ENCODE peak calls at places on chromosome 12, in six cellular contexts. P is BE2C; G is effector memory CD4-positive, alpha-beta T cell; A is iPS DF 6.9; U is psoas muscle; H is endodermal cell. I is an unnamed sample.

GRCh38 chr12:2904260-2904659 is 13.6 kb downstream of the TULP3 start:
- DNase-seq in A (no peak), H (no peak), P (no peak), U (no peak), G (no peak), I (no peak)

GRCh38 chr12:62021808-62022207 is 238.4 kb upstream of the USP15 start:
- DNase-seq in G (no peak), U (no peak), A (no peak), P (no peak), H (peak; percentile 80), I (no peak)

GRCh38 chr12:56014205-56014604 is 6.6 kb upstream of the IKZF4 start:
- DNase-seq in H (no peak), A (no peak), P (no peak), U (no peak), G (no peak), I (no peak)

GRCh38 chr12:118107694-118108093 is 3.9 kb upstream of the VSIG10 start:
- DNase-seq in G (no peak), H (no peak), P (no peak), A (no peak), U (no peak), I (no peak)

GRCh38 chr12:61397668-61398067 is 862.5 kb upstream of the USP15 start:
- DNase-seq in U (no peak), G (no peak), H (no peak), A (no peak), P (no peak), I (no peak)

GRCh38 chr12:75478395-75478794 is 2.2 kb upstream of the GLIPR1 start:
- DNase-seq in A (no peak), H (no peak), P (no peak), G (no peak), U (no peak), I (no peak)

GRCh38 chr12:63079791-63080395 is 71.1 kb downstream of the AVPR1A start:
- DNase-seq in P (no peak), U (no peak), H (no peak), A (no peak), G (no peak), I (no peak)

GRCh38 chr12:11765421-11765816 is 115.9 kb downstream of the ETV6 start:
- DNase-seq in H (no peak), P (no peak), U (no peak), G (no peak), A (no peak), I (no peak)

GRCh38 chr12:105289114-105289904 is 41.2 kb upstream of the C12orf75 start:
- DNase-seq in G (no peak), H (no peak), U (no peak), P (no peak), A (no peak), I (no peak)

GRCh38 chr12:95687937-95688336 is 102.6 kb downstream of the NTN4 start:
- DNase-seq in G (no peak), P (no peak), A (no peak), U (no peak), H (no peak), I (no peak)

GRCh38 chr12:47819902-47820630 is at the start of gene HDAC7:
- DNase-seq in U (peak; percentile 92), A (no peak), P (peak; percentile 89), H (peak; percentile 95), G (peak; percentile 63), I (peak; percentile 92)

GRCh38 chr12:64650762-64651161 is 40.5 kb downstream of the RASSF3 start:
- DNase-seq in U (no peak), H (no peak), A (no peak), P (no peak), G (no peak), I (no peak)

GRCh38 chr12:2555487-2556082 is 239.2 kb upstream of the FKBP4 start:
- DNase-seq in H (peak; percentile 87), U (no peak), P (no peak), A (no peak), G (no peak), I (no peak)

GRCh38 chr12:10364839-10365681 is 24.8 kb downstream of the KLRK1 start:
- DNase-seq in P (peak; percentile 35), H (peak; percentile 88), G (peak; percentile 13), A (peak; percentile 45), U (peak; percentile 57), I (no peak)

GRCh38 chr12:28954333-28954732 is 194.7 kb upstream of the FAR2 start:
- DNase-seq in P (no peak), G (no peak), U (no peak), A (no peak), H (no peak), I (no peak)

GRCh38 chr12:29212682-29213397 is 63.8 kb downstream of the FAR2 start:
- DNase-seq in H (no peak), U (no peak), P (no peak), G (no peak), A (no peak), I (no peak)

GRCh38 chr12:3795096-3795799 is 42.3 kb upstream of the CRACR2A start:
- DNase-seq in H (no peak), G (no peak), P (no peak), U (no peak), A (no peak), I (no peak)

GRCh38 chr12:71551529-71551928 is 111.9 kb downstream of the LGR5 start:
- DNase-seq in A (no peak), H (no peak), G (no peak), U (no peak), P (no peak), I (no peak)

GRCh38 chr12:120117961-120118709 is 1.6 kb upstream of the RAB35 start:
- DNase-seq in U (no peak), G (no peak), A (no peak), H (peak; percentile 91), P (no peak), I (no peak)

GRCh38 chr12:6532927-6533652 is 1.2 kb upstream of the GAPDH start:
- DNase-seq in U (peak; percentile 81), A (no peak), G (no peak), P (peak; percentile 90), H (peak; percentile 94), I (peak; percentile 79)

GRCh38 chr12:6530576-6531260 is 3.6 kb upstream of the GAPDH start:
- DNase-seq in U (no peak), P (no peak), A (no peak), G (no peak), H (no peak), I (no peak)

GRCh38 chr12:6533653-6534157 is 612 bp upstream of the GAPDH start:
- DNase-seq in U (peak; percentile 81), P (peak; percentile 87), A (no peak), G (no peak), H (peak; percentile 97), I (peak; percentile 76)

GRCh38 chr12:6534158-6534913 is at the start of gene GAPDH:
- DNase-seq in P (peak; percentile 95), H (peak; percentile 98), U (peak; percentile 95), G (peak; percentile 76), A (no peak), I (peak; percentile 93)

GRCh38 chr12:6532051-6532926 is 2.0 kb upstream of the GAPDH start:
- DNase-seq in H (peak; percentile 89), G (peak; percentile 79), U (peak; percentile 79), A (no peak), P (peak; percentile 85), I (peak; percentile 80)
- H3K27me3 ChIP-seq in H (no peaks in the 10 kb centered on the region), G (no peaks in the 10 kb centered on the region), U (no peaks in the 10 kb centered on the region), A (no peaks in the 10 kb centered on the region), P (no peaks in the 10 kb centered on the region), I (no peaks in the 10 kb centered on the region)

GRCh38 chr12:32773686-32774085 is 18.0 kb upstream of the YARS2 start:
- DNase-seq in P (no peak), H (no peak), A (no peak), G (no peak), U (no peak), I (no peak)

GRCh38 chr12:32777159-32777558 is 21.5 kb upstream of the YARS2 start:
- DNase-seq in P (no peak), U (no peak), A (no peak), G (no peak), H (no peak), I (no peak)

GRCh38 chr12:32777776-32778175 is 22.1 kb upstream of the YARS2 start:
- DNase-seq in H (no peak), A (no peak), P (no peak), G (no peak), U (no peak), I (no peak)

GRCh38 chr12:32780111-32780510 is 24.4 kb upstream of the YARS2 start:
- DNase-seq in A (no peak), U (no peak), P (no peak), G (no peak), H (no peak), I (no peak)

GRCh38 chr12:32776258-32776657 is 20.6 kb upstream of the YARS2 start:
- DNase-seq in U (no peak), H (no peak), A (no peak), P (no peak), G (no peak), I (no peak)
- H3K27me3 ChIP-seq in U (no peaks in the 10 kb centered on the region), H (no peaks in the 10 kb centered on the region), A (no peaks in the 10 kb centered on the region), P (no peaks in the 10 kb centered on the region), G (no peaks in the 10 kb centered on the region), I (no peaks in the 10 kb centered on the region)

GRCh38 chr12:131089526-131090253 is 136.0 kb downstream of the ADGRD1 start:
- DNase-seq in A (no peak), G (no peak), U (no peak), H (peak; percentile 39), P (peak; percentile 2), I (no peak)
- H3K27me3 ChIP-seq in A (no peaks in the 10 kb centered on the region), G (no peaks in the 10 kb centered on the region), U (no peaks in the 10 kb centered on the region), H (no peaks in the 10 kb centered on the region), P (no peaks in the 10 kb centered on the region), I (no peaks in the 10 kb centered on the region)

GRCh38 chr12:57627504-57628279 is 5.3 kb downstream of the B4GALNT1 start:
- DNase-seq in G (no peak), P (no peak), H (peak; percentile 81), U (peak; percentile 58), A (no peak), I (no peak)

GRCh38 chr12:57625261-57626032 is 7.6 kb downstream of the B4GALNT1 start:
- DNase-seq in U (peak; percentile 44), G (no peak), A (no peak), P (no peak), H (peak; percentile 42), I (no peak)

GRCh38 chr12:57628280-57629191 is 4.5 kb downstream of the B4GALNT1 start:
- DNase-seq in G (no peak), P (no peak), U (peak; percentile 34), A (no peak), H (peak; percentile 57), I (no peak)

GRCh38 chr12:57626111-57626928 is 6.7 kb downstream of the B4GALNT1 start:
- DNase-seq in H (peak; percentile 46), U (peak; percentile 55), A (no peak), P (no peak), G (no peak), I (no peak)

GRCh38 chr12:57626929-57627445 is 6.0 kb downstream of the B4GALNT1 start:
- DNase-seq in P (no peak), H (no peak), G (no peak), A (no peak), U (no peak), I (no peak)
- H3K27me3 ChIP-seq in P (no peaks in the 10 kb centered on the region), H (peaks cover 99% of the 10 kb centered on the region), G (peaks cover 83% of the 10 kb centered on the region), A (peaks cover 96% of the 10 kb centered on the region), U (peaks cover 7% of the 10 kb centered on the region), I (peaks cover 12% of the 10 kb centered on the region)

GRCh38 chr12:52643233-52644077 is 8.6 kb downstream of the KRT2 start:
- DNase-seq in U (no peak), P (no peak), A (no peak), G (no peak), H (peak; percentile 29), I (peak; percentile 40)
- H3K27me3 ChIP-seq in U (peaks cover 10% of the 10 kb centered on the region), P (peaks cover 27% of the 10 kb centered on the region), A (no peaks in the 10 kb centered on the region), G (no peaks in the 10 kb centered on the region), H (peaks cover 34% of the 10 kb centered on the region), I (no peaks in the 10 kb centered on the region)

I was measured in right atrium auricular region.